ENCODE peak calls at places on chromosomes 3 and 15, in five cellular contexts. E is effector memory CD8-positive, alpha-beta T cell; D is GF-D8; T is Right ventricle myocardium superior; C is GM04504. U is an unnamed sample.
A peak's percentile ranks its signal among the peaks of the same experiment; 100 is the strongest.

GRCh38 chr3:14127106-14127505 is 2.3 kb downstream of the TMEM43 start:
- DNase-seq in E (no peak), D (no peak), T (no peak), C (no peak), U (no peak)

GRCh38 chr15:82698711-82699345 is 10.8 kb downstream of the AP3B2 start:
- DNase-seq in E (no peak), D (no peak), T (no peak), C (no peak), U (no peak)

GRCh38 chr3:63278171-63278999 is at the start of gene SYNPR:
- DNase-seq in E (no peak), D (no peak), T (no peak), C (no peak), U (no peak)

GRCh38 chr3:42839616-42840015 is 30.4 kb downstream of the ACKR2 start:
- DNase-seq in E (peak; percentile 11), D (no peak), T (no peak), C (peak; percentile 32), U (no peak)

GRCh38 chr3:146115619-146116018 is 45.4 kb downstream of the PLOD2 start:
- DNase-seq in E (no peak), D (no peak), T (no peak), C (no peak), U (no peak)

GRCh38 chr3:8501388-8502131 is at the start of gene LMCD1:
- DNase-seq in E (peak; percentile 67), D (no peak), T (peak; percentile 97), C (peak; percentile 92), U (peak; percentile 98)

GRCh38 chr3:45644063-45644462 is 45.1 kb upstream of the SACM1L start:
- DNase-seq in E (no peak), D (no peak), T (no peak), C (no peak), U (no peak)

GRCh38 chr3:185539934-185540333 is 12.5 kb downstream of the LIPH start:
- DNase-seq in E (no peak), D (no peak), T (no peak), C (no peak), U (no peak)

GRCh38 chr3:87173776-87174175 is 53.3 kb upstream of the CHMP2B start:
- DNase-seq in E (no peak), D (no peak), T (no peak), C (no peak), U (no peak)

GRCh38 chr15:56798639-56799038 is 65.3 kb upstream of the ZNF280D start:
- DNase-seq in E (no peak), D (no peak), T (no peak), C (no peak), U (peak; percentile 58)

GRCh38 chr3:53156368-53156834 is 4.6 kb upstream of the PRKCD start:
- DNase-seq in E (no peak), D (no peak), T (no peak), C (no peak), U (no peak)

GRCh38 chr3:15654891-15655290 is 53.3 kb downstream of the BTD start:
- DNase-seq in E (no peak), D (no peak), T (no peak), C (no peak), U (no peak)

GRCh38 chr15:37109151-37109912 is 9.0 kb upstream of the MEIS2 start:
- DNase-seq in E (no peak), D (no peak), T (no peak), C (no peak), U (no peak)

GRCh38 chr3:44885618-44886017 is 11.2 kb downstream of the TGM4 start:
- DNase-seq in E (no peak), D (no peak), T (no peak), C (peak; percentile 63), U (no peak)

GRCh38 chr3:138082085-138082991 is 33.1 kb downstream of the DZIP1L start:
- DNase-seq in E (no peak), D (no peak), T (no peak), C (peak; percentile 56), U (no peak)

GRCh38 chr3:101074518-101074917 is 81.3 kb upstream of the ABI3BP start:
- DNase-seq in E (no peak), D (no peak), T (no peak), C (no peak), U (no peak)